ENCODE peak calls at places on chromosomes 7 and 10, in four cellular contexts. J is GM13977; C is dorsolateral prefrontal cortex; M is CD8-positive, alpha-beta T cell. I is an unnamed sample.

GRCh38 chr7:40622830-40623507 is 488.2 kb downstream of the SUGCT start:
- DNase-seq in J (no peak), C (no peak), M (no peak), I (no peak)

GRCh38 chr10:78604286-78604685 is 464.5 kb upstream of the ZMIZ1 start:
- DNase-seq in J (no peak), C (no peak), M (no peak), I (no peak)

GRCh38 chr10:70575874-70576802 is 26.4 kb downstream of the PRF1 start:
- DNase-seq in J (peak; percentile 60), C (no peak), M (peak; percentile 48), I (no peak)

GRCh38 chr10:24862586-24862985 is 89.8 kb downstream of the PRTFDC1 start:
- DNase-seq in J (no peak), C (no peak), M (no peak), I (no peak)

GRCh38 chr7:2523461-2523905 is 3.9 kb downstream of the LFNG start:
- DNase-seq in J (no peak), C (no peak), M (no peak), I (no peak)

GRCh38 chr7:95646350-95646749 is 50.0 kb upstream of the PDK4 start:
- DNase-seq in J (no peak), C (no peak), M (no peak), I (no peak)

GRCh38 chr10:49164587-49165188 is 23.5 kb downstream of the TMEM273 start:
- DNase-seq in J (peak; percentile 62), C (no peak), M (no peak), I (no peak)

GRCh38 chr7:44106311-44107065 is 2.3 kb downstream of the AEBP1 start:
- DNase-seq in J (no peak), C (no peak), M (no peak), I (no peak)

GRCh38 chr10:79376751-79377556 is 29.7 kb downstream of the PPIF start:
- DNase-seq in J (no peak), C (no peak), M (no peak), I (no peak)

GRCh38 chr7:79786187-79786586 is 332.7 kb upstream of the MAGI2 start:
- DNase-seq in J (no peak), C (no peak), M (no peak), I (no peak)

GRCh38 chr10:98400482-98400881 is 14.5 kb downstream of the PYROXD2 start:
- DNase-seq in J (no peak), C (no peak), M (no peak), I (no peak)

GRCh38 chr10:113651021-113651420 is 12.8 kb downstream of the NRAP start:
- DNase-seq in J (no peak), C (no peak), M (no peak), I (no peak)

GRCh38 chr10:71391701-71392100 is 5.0 kb upstream of the CDH23 start:
- DNase-seq in J (no peak), C (peak; percentile 52), M (no peak), I (no peak)

GRCh38 chr10:125201108-125201524 is 40.8 kb upstream of the CTBP2 start:
- DNase-seq in J (peak; percentile 66), C (no peak), M (no peak), I (no peak)

GRCh38 chr7:97011536-97012292 is 6.4 kb downstream of the DLX6 start:
- DNase-seq in J (no peak), C (no peak), M (no peak), I (no peak)

GRCh38 chr7:127891144-127891543 is 140.1 kb downstream of the LRRC4 start:
- DNase-seq in J (no peak), C (no peak), M (no peak), I (no peak)

GRCh38 chr7:1844336-1844955 is 174.4 kb downstream of the ELFN1 start:
- DNase-seq in J (no peak), C (no peak), M (peak; percentile 17), I (no peak)

GRCh38 chr7:106613861-106614560 is 46.9 kb downstream of the CCDC71L start:
- DNase-seq in J (no peak), C (no peak), M (no peak), I (no peak)

GRCh38 chr10:49136525-49136924 is 2.7 kb upstream of the FAM170B start:
- DNase-seq in J (no peak), C (no peak), M (no peak), I (no peak)

GRCh38 chr10:60714242-60714641 is 64.0 kb upstream of the CDK1 start:
- DNase-seq in J (no peak), C (no peak), M (no peak), I (no peak)

GRCh38 chr10:119403927-119404326 is 138.6 kb downstream of the RGS10 start:
- DNase-seq in J (no peak), C (no peak), M (no peak), I (no peak)

GRCh38 chr7:20197837-20198236 is 19.3 kb downstream of the MACC1 start:
- DNase-seq in J (no peak), C (no peak), M (no peak), I (no peak)

GRCh38 chr7:152200395-152200794 is 174.9 kb downstream of the GALNT11 start:
- DNase-seq in J (no peak), C (no peak), M (no peak), I (no peak)

GRCh38 chr10:21330628-21331020 is 194.9 kb downstream of the SKIDA1 start:
- DNase-seq in J (no peak), C (no peak), M (no peak), I (no peak)

GRCh38 chr7:55498770-55499169 is 73.5 kb downstream of the VOPP1 start:
- DNase-seq in J (no peak), C (no peak), M (no peak), I (no peak)

GRCh38 chr7:94513565-94513860 is 3.9 kb downstream of the CASD1 start:
- DNase-seq in J (no peak), C (no peak), M (no peak), I (no peak)

GRCh38 chr7:157339777-157340677 is 3.2 kb downstream of the DNAJB6 start:
- DNase-seq in J (peak; percentile 78), C (peak; percentile 84), M (peak; percentile 70), I (no peak)

GRCh38 chr10:117568226-117568625 is 25.7 kb downstream of the EMX2 start:
- DNase-seq in J (no peak), C (no peak), M (no peak), I (no peak)

GRCh38 chr10:61761825-61762217 is 99.1 kb downstream of the CABCOCO1 start:
- DNase-seq in J (no peak), C (no peak), M (no peak), I (no peak)

GRCh38 chr7:127619681-127620405 is 1.9 kb upstream of the PAX4 start:
- DNase-seq in J (no peak), C (no peak), M (no peak), I (no peak)

GRCh38 chr7:18900236-18900635 is 217.2 kb downstream of the TWIST1 start:
- DNase-seq in J (no peak), C (no peak), M (no peak), I (no peak)

GRCh38 chr10:34476607-34477006 is 338.5 kb downstream of the PARD3 start:
- DNase-seq in J (no peak), C (no peak), M (no peak), I (no peak)

GRCh38 chr7:43694399-43694748 is 34.9 kb downstream of the COA1 start:
- DNase-seq in J (no peak), C (no peak), M (no peak), I (no peak)

GRCh38 chr7:143375298-143376034 is 5.7 kb upstream of the ZYX start:
- DNase-seq in J (no peak), C (no peak), M (peak; percentile 78), I (no peak)

GRCh38 chr7:143376396-143376795 is 4.7 kb upstream of the ZYX start:
- DNase-seq in J (no peak), C (no peak), M (no peak), I (no peak)

GRCh38 chr7:143372070-143372469 is 9.1 kb upstream of the ZYX start:
- DNase-seq in J (no peak), C (peak; percentile 90), M (peak; percentile 78), I (no peak)

GRCh38 chr7:143374556-143374955 is 6.6 kb upstream of the ZYX start:
- DNase-seq in J (no peak), C (no peak), M (no peak), I (no peak)

DNA sequence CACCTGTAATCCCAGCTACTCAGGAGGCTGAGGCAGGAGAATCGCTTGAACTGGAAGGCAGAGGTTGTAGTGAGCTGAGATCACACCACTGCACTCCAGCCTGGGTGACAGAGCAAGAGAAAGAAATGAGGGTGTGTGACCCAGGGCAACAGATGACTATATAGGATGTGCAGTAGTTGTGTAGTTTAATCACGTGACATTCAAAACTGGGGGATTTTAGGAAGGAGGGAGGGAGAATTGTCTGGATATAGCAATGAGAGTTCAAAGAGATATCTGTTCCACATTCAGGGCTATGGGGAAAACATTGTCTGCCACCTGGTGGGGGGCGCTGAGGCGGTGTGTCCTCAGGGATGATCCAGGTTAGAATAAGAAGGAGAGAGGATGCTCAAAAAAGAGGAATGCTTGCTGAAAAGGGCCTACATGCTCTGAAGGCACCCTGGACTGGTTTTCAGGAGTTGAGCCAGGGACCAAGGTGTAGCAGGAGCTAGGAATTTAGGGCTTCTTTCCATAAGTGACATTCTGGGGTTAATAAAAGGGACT is 7.8 kb upstream of the ZYX start:
- DNase-seq in J (no peak), C (no peak), M (no peak), I (no peak)
- TF ChIP-seq CTCF in J (peak; percentile 13), C (no peak), M (no peak), I (no peak)

DNA sequence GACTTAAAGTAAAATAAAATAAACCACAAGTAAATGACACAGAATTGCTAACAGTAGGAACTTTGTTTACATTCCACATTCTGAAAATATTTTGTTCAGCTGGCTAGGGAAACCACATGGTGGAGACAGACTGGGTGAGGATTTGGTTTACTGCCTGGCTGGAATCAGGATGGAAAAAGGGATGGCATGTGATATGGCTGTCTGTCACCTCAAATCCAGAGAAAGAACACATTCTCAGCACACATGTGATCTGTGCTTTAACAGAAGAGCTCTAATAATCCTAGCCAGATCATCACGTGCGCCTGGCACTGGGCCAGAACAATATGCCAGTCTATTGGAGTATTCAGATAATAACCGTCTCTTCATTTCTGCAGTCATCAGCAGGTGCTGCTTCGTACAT is 90.9 kb upstream of the PIP4K2A start:
- DNase-seq in J (no peak), C (peak; percentile 80), M (no peak), I (no peak)
- TF ChIP-seq CTCF in J (no peak), C (no peak), M (no peak), I (no peak)

DNA sequence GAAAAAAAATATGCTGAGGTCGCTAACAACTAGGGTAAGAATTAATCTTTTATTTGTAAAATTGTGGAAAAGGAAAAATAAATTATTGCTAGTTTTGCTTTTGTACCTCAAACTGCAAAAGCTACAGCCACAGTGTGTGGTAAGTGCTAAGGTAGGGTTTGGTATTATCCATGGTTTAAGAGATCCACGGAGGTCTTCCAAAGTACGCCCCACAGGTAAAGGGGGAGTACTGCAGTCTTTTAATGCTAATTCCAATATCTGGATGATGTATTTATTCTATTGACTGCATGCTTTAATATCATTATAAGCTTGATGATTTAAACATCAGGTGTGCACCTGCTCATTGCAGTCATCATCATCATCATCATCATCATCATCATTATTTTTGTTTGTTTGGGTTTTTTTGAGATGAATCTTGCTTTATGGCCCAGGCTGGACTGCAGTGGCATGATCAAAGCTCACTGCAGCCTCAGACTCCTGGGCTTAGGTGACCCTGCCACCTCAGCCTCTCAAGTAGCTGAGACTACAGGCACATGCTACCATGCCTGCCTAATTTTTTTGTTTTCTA is 38.4 kb upstream of the BMS1 start:
- DNase-seq in J (no peak), C (no peak), M (no peak), I (no peak)
- TF ChIP-seq CTCF in J (no peak), C (no peak), M (no peak), I (no peak)

DNA sequence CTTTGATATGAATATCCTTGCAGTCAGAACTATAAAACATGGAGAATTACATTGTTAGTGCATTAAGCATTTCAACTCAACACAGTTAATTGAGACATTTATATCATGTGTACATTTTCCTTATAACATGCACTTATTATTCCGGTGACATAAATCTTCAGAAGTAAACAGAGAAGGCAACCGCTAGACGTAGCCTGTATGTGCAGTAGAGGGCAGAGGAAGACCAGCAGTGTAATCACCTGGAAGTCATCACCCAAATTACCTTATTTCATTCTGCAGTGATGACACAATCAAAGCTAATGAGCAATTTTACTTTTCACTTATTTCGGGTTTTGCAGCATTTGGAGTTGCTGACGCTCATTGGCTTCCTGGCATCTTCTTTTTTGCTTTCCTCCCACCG is 394.6 kb downstream of the SDK1 start:
- DNase-seq in J (no peak), C (no peak), M (no peak), I (no peak)
- TF ChIP-seq CTCF in J (no peak), C (peak; percentile 50), M (no peak), I (no peak)

I was measured in activated B cell treated with CpG ODN at 0.5 μM for 24 hours.